ENCODE peak calls at places on chromosomes 12 and 14, in nine cellular contexts. V, H, L, K, Z, T, N, F and Y are unnamed samples.

GRCh38 chr12:65670775-65671174 is 153.5 kb upstream of the HMGA2 start:
- DNase-seq in F (no peak), L (no peak), N (no peak), H (no peak), T (no peak), V (no peak), Z (no peak), K (peak), Y (no peak)

GRCh38 chr12:9721394-9722092 is 11.4 kb downstream of the CLECL1 start:
- DNase-seq in N (no peak), H (peak), F (no peak), K (peak), Z (no peak), T (no peak), L (no peak), V (no peak), Y (no peak)

GRCh38 chr14:50828738-50829471 is 2.1 kb downstream of the NIN start:
- DNase-seq in Z (no peak), H (no peak), K (no peak), L (no peak), T (no peak), V (no peak), N (no peak), F (no peak), Y (no peak)

GRCh38 chr12:13220848-13221247 is 24.3 kb downstream of the EMP1 start:
- DNase-seq in K (peak), Z (no peak), N (no peak), H (no peak), L (no peak), F (no peak), T (no peak), V (no peak), Y (no peak)

GRCh38 chr12:31582155-31582554 is 8.8 kb downstream of the DENND5B start:
- DNase-seq in F (no peak), H (no peak), L (no peak), Z (no peak), K (peak), T (no peak), V (no peak), N (no peak), Y (no peak)

GRCh38 chr12:79706676-79707075 is 15.9 kb upstream of the PAWR start:
- DNase-seq in K (no peak), V (no peak), Z (no peak), N (no peak), T (no peak), F (no peak), H (no peak), L (no peak), Y (no peak)

GRCh38 chr14:67541448-67542387 is 8.6 kb downstream of the PLEKHH1 start:
- DNase-seq in N (no peak), V (no peak), L (no peak), T (no peak), H (no peak), F (no peak), K (no peak), Z (no peak), Y (no peak)

GRCh38 chr12:1946311-1946710 is 27.9 kb upstream of the CACNA2D4 start:
- DNase-seq in V (no peak), F (no peak), H (no peak), Z (no peak), L (no peak), K (no peak), N (no peak), T (no peak), Y (no peak)

GRCh38 chr12:54364413-54364812 is at the start of gene GPR84:
- DNase-seq in K (no peak), T (no peak), H (peak), V (no peak), F (no peak), Z (no peak), N (no peak), L (peak), Y (no peak)

GRCh38 chr14:60974070-60974469 is 6.8 kb downstream of the TRMT5 start:
- DNase-seq in V (no peak), Z (no peak), H (no peak), L (no peak), K (no peak), F (no peak), T (no peak), N (no peak), Y (no peak)

GRCh38 chr12:124474709-124475108 is 92.7 kb downstream of the NCOR2 start:
- DNase-seq in F (no peak), Z (no peak), K (no peak), N (no peak), T (no peak), H (no peak), L (peak), V (no peak), Y (no peak)

GRCh38 chr12:114742363-114742762 is 58.4 kb upstream of the TBX3 start:
- DNase-seq in L (no peak), V (no peak), Z (no peak), F (no peak), K (no peak), H (no peak), N (no peak), T (no peak), Y (no peak)

GRCh38 chr12:113397497-113398197 is 6.0 kb downstream of the SDS start:
- DNase-seq in V (no peak), L (no peak), T (no peak), H (no peak), N (no peak), Z (no peak), K (no peak), F (no peak), Y (no peak)

GRCh38 chr12:116324684-116325664 is 47.5 kb upstream of the MED13L start:
- DNase-seq in F (no peak), L (no peak), H (peak), T (no peak), N (no peak), K (no peak), V (no peak), Z (no peak), Y (no peak)

GRCh38 chr12:69821441-69822204 is 3.4 kb upstream of the MYRFL start:
- DNase-seq in K (peak), L (no peak), V (no peak), H (no peak), Z (no peak), T (peak), N (no peak), F (no peak), Y (no peak)

GRCh38 chr14:100147691-100148464 is 11.6 kb downstream of the DEGS2 start:
- DNase-seq in K (no peak), V (no peak), T (no peak), N (no peak), H (no peak), Z (no peak), L (no peak), F (no peak), Y (no peak)

GRCh38 chr12:122836027-122836921 is 1.0 kb downstream of the HIP1R start:
- DNase-seq in K (peak), L (no peak), H (peak), T (no peak), V (no peak), N (no peak), F (peak), Z (no peak), Y (no peak)

GRCh38 chr12:121765573-121765972 is 27.9 kb downstream of the RHOF start:
- DNase-seq in T (no peak), H (no peak), K (peak), F (no peak), Z (no peak), L (no peak), V (peak), N (no peak), Y (peak)

GRCh38 chr14:29805415-29806123 is 122.1 kb downstream of the PRKD1 start:
- DNase-seq in N (peak), V (peak), H (no peak), F (peak), K (peak), Z (no peak), T (peak), L (peak), Y (peak)

GRCh38 chr12:53726342-53726741 is 910 bp downstream of the CALCOCO1 start:
- DNase-seq in V (no peak), K (no peak), Z (no peak), T (no peak), N (no peak), F (no peak), H (peak), L (no peak), Y (no peak)

GRCh38 chr12:109719123-109720022 is 5.7 kb downstream of the FAM222A start:
- DNase-seq in T (peak), Z (no peak), V (no peak), H (no peak), F (no peak), K (no peak), N (no peak), L (no peak), Y (no peak)

GRCh38 chr14:85308531-85309300 is 221.2 kb upstream of the FLRT2 start:
- DNase-seq in Z (no peak), K (peak), L (no peak), V (no peak), F (no peak), N (no peak), T (no peak), H (no peak), Y (no peak)

GRCh38 chr14:103530390-103530789 is 1.4 kb downstream of the TRMT61A start:
- DNase-seq in T (no peak), K (no peak), H (no peak), L (no peak), V (no peak), F (no peak), Z (no peak), N (no peak), Y (no peak)

GRCh38 chr12:25960176-25960575 is 1.7 kb downstream of the RASSF8 start:
- DNase-seq in F (no peak), N (peak), T (peak), L (peak), Z (no peak), V (no peak), H (no peak), K (no peak), Y (no peak)

GRCh38 chr14:26206640-26207039 is 391.2 kb downstream of the NOVA1 start:
- DNase-seq in V (no peak), Z (no peak), L (no peak), H (no peak), K (no peak), F (no peak), T (no peak), N (no peak), Y (no peak)

GRCh38 chr14:100295376-100296105 is 10.7 kb downstream of the SLC25A29 start:
- DNase-seq in V (no peak), K (no peak), H (no peak), N (no peak), L (no peak), T (no peak), F (peak), Z (no peak), Y (no peak)